ENCODE peak calls at places on chromosomes 13 and 19, in eight cellular contexts. F, L, Y, I, P, G, K and R are unnamed samples.

GRCh38 chr13:113943821-113944565 is 29.9 kb downstream of the C13orf46 start:
- DNase-seq in G (no peak), K (no peak), P (no peak), L (no peak), I (no peak), Y (no peak), F (no peak), R (no peak)

GRCh38 chr13:99256709-99257108 is 1.5 kb downstream of the GPR18 start:
- DNase-seq in G (no peak), L (no peak), P (peak), K (no peak), I (no peak), F (no peak), Y (no peak), R (no peak)

GRCh38 chr19:33032218-33032781 is 32.4 kb downstream of the RHPN2 start:
- DNase-seq in Y (no peak), I (no peak), K (no peak), F (no peak), G (no peak), P (no peak), L (no peak), R (no peak)

GRCh38 chr13:80441968-80442367 is 101.0 kb upstream of the SPRY2 start:
- DNase-seq in F (no peak), P (no peak), K (no peak), G (no peak), L (no peak), I (no peak), Y (no peak), R (no peak)

GRCh38 chr19:6705931-6706632 is 14.4 kb downstream of the C3 start:
- DNase-seq in L (no peak), G (no peak), Y (no peak), K (no peak), I (no peak), P (no peak), F (no peak), R (no peak)

GRCh38 chr19:3068071-3068470 is 5.8 kb upstream of the TLE5 start:
- DNase-seq in G (no peak), F (no peak), L (no peak), Y (no peak), I (no peak), P (no peak), K (no peak), R (no peak)

GRCh38 chr19:8503506-8503905 is 1.1 kb upstream of the PRAM1 start:
- DNase-seq in G (no peak), P (no peak), F (no peak), Y (no peak), K (no peak), L (no peak), I (no peak), R (no peak)

GRCh38 chr19:2582984-2583956 is 107.3 kb downstream of the GADD45B start:
- DNase-seq in K (no peak), I (no peak), L (no peak), P (no peak), Y (no peak), F (no peak), G (no peak), R (no peak)

GRCh38 chr13:41098761-41099160 is 33.8 kb downstream of the KBTBD6 start:
- DNase-seq in I (no peak), Y (no peak), G (no peak), P (no peak), L (no peak), K (no peak), F (no peak), R (no peak)

GRCh38 chr13:51800456-51800855 is 3.5 kb downstream of the DHRS12 start:
- DNase-seq in K (no peak), L (no peak), Y (no peak), P (no peak), G (no peak), F (no peak), I (no peak), R (no peak)

GRCh38 chr13:53144826-53145225 is 116.2 kb downstream of the OLFM4 start:
- DNase-seq in I (no peak), K (no peak), L (no peak), P (peak), F (no peak), Y (no peak), G (no peak), R (no peak)

GRCh38 chr13:30735025-30735967 is at the start of gene ALOX5AP:
- DNase-seq in P (peak), F (no peak), Y (no peak), K (no peak), G (no peak), L (no peak), I (no peak), R (peak)

GRCh38 chr13:28100149-28101121 is at the start of gene FLT3:
- DNase-seq in G (no peak), L (no peak), K (no peak), Y (peak), I (peak), F (no peak), P (no peak), R (peak)

GRCh38 chr19:46015080-46015960 is 7.5 kb downstream of the PGLYRP1 start:
- DNase-seq in F (peak), I (peak), Y (no peak), K (no peak), L (peak), P (peak), G (peak), R (peak)

GRCh38 chr19:40335855-40336700 is 12.1 kb downstream of the C19orf47 start:
- DNase-seq in P (no peak), I (no peak), Y (no peak), K (no peak), G (no peak), F (no peak), L (no peak), R (no peak)

GRCh38 chr13:112117258-112117954 is 50.5 kb downstream of the SOX1 start:
- DNase-seq in G (no peak), Y (no peak), P (no peak), L (no peak), I (no peak), K (no peak), F (no peak), R (no peak)

GRCh38 chr13:114161028-114161556 is 18.0 kb upstream of the CFAP97D2 start:
- DNase-seq in I (no peak), L (no peak), F (no peak), K (no peak), Y (no peak), G (no peak), P (no peak), R (no peak)

GRCh38 chr13:77330009-77330471 is 3.1 kb upstream of the MYCBP2 start:
- DNase-seq in F (no peak), L (no peak), P (peak), Y (no peak), I (no peak), K (no peak), G (no peak), R (peak)

GRCh38 chr19:49020342-49020741 is 3.5 kb upstream of the LHB start:
- DNase-seq in I (no peak), L (no peak), Y (no peak), F (no peak), P (peak), K (no peak), G (no peak), R (no peak)

GRCh38 chr13:114339779-114340534 is 25.7 kb downstream of the CHAMP1 start:
- DNase-seq in F (no peak), P (peak), L (no peak), Y (no peak), G (peak), K (no peak), I (no peak), R (peak)

GRCh38 chr19:30228726-30229523 is 143.3 kb upstream of the ZNF536 start:
- DNase-seq in I (peak), G (no peak), L (no peak), K (no peak), P (no peak), Y (no peak), F (no peak), R (no peak)

GRCh38 chr13:105920375-105920774 is 615.1 kb downstream of the EFNB2 start:
- DNase-seq in K (no peak), Y (peak), F (no peak), L (no peak), P (no peak), G (no peak), I (no peak), R (no peak)